ENCODE peak calls at places on chromosomes 5 and 9, in four cellular contexts. Z, U, J and K are unnamed samples.

GRCh38 chr5:34826347-34826746 is 12.6 kb upstream of the TTC23L start:
- DNase-seq in J (no peak), Z (no peak), U (no peak), K (no peak)

GRCh38 chr5:149466457-149466972 is 84.7 kb downstream of the CSNK1A1 start:
- DNase-seq in U (no peak), J (no peak), Z (no peak), K (no peak)

GRCh38 chr5:51181495-51181894 is 201.8 kb upstream of the ISL1 start:
- DNase-seq in U (no peak), Z (no peak), J (no peak), K (no peak)

GRCh38 chr9:70829591-70830265 is 291.7 kb downstream of the TRPM3 start:
- DNase-seq in U (no peak), Z (no peak), J (no peak), K (no peak)

GRCh38 chr5:135537745-135538144 is 2.0 kb upstream of the NEUROG1 start:
- DNase-seq in J (no peak), U (no peak), Z (no peak), K (no peak)

GRCh38 chr9:97740848-97741821 is 44.0 kb upstream of the XPA start:
- DNase-seq in Z (peak), J (no peak), U (no peak), K (peak)

GRCh38 chr5:149632311-149633251 is 51.3 kb downstream of the ARHGEF37 start:
- DNase-seq in Z (peak), J (no peak), U (no peak), K (no peak)

GRCh38 chr5:118692811-118693342 is 295.5 kb downstream of the DTWD2 start:
- DNase-seq in U (no peak), Z (no peak), J (no peak), K (no peak)

GRCh38 chr5:177431317-177432142 is 5.1 kb downstream of the GRK6 start:
- DNase-seq in Z (no peak), U (no peak), J (no peak), K (peak)